ENCODE peak calls at places on chromosomes 12 and 14, in four cellular contexts. C is right atrium auricular region, S is fibroblast of the aortic adventitia, T is neural progenitor cell. Y is an unnamed sample.

GRCh38 chr14:31690056-31690455 is 128.9 kb downstream of the NUBPL start:
- DNase-seq in T (no peak), S (no peak), C (no peak), Y (no peak)

GRCh38 chr12:76006028-76006916 is 25.3 kb downstream of the PHLDA1 start:
- DNase-seq in S (no peak), C (no peak), T (no peak), Y (no peak)

GRCh38 chr12:123713398-123714301 is 1.5 kb downstream of the ATP6V0A2 start:
- DNase-seq in T (no peak), S (peak), C (no peak), Y (peak)

GRCh38 chr14:102525213-102526143 is 15.9 kb upstream of the ANKRD9 start:
- DNase-seq in T (no peak), S (peak), C (no peak), Y (peak)

GRCh38 chr14:68554231-68554630 is 238.6 kb downstream of the ZFP36L1 start:
- DNase-seq in S (no peak), C (no peak), T (no peak), Y (no peak)

GRCh38 chr12:95974358-95974757 is 21.8 kb downstream of the HAL start:
- DNase-seq in S (no peak), T (no peak), C (no peak), Y (no peak)

GRCh38 chr12:113196996-113197395 is 11.5 kb downstream of the RITA1 start:
- DNase-seq in C (peak), S (peak), T (peak), Y (peak)

GRCh38 chr12:130839770-130840355 is 813 bp upstream of the STX2 start:
- DNase-seq in S (no peak), C (no peak), T (no peak), Y (no peak)

GRCh38 chr14:31395572-31396205 is 24.7 kb downstream of the HEATR5A start:
- DNase-seq in T (no peak), C (no peak), S (no peak), Y (no peak)

GRCh38 chr12:123444396-123445026 is 8.0 kb upstream of the RILPL2 start:
- DNase-seq in C (no peak), S (peak), T (no peak), Y (peak)

GRCh38 chr12:49545815-49546214 is 7.0 kb downstream of the KCNH3 start:
- DNase-seq in S (no peak), T (no peak), C (no peak), Y (no peak)

GRCh38 chr12:106227641-106228319 is 20.0 kb downstream of the CKAP4 start:
- DNase-seq in C (peak), T (no peak), S (peak), Y (peak)

GRCh38 chr12:40827923-40828592 is 135.8 kb downstream of the CNTN1 start:
- DNase-seq in T (peak), S (no peak), C (no peak), Y (no peak)
- H3K4me3 ChIP-seq in T (no peak), S (no peak), C (no peak), Y (no peak)

DNA sequence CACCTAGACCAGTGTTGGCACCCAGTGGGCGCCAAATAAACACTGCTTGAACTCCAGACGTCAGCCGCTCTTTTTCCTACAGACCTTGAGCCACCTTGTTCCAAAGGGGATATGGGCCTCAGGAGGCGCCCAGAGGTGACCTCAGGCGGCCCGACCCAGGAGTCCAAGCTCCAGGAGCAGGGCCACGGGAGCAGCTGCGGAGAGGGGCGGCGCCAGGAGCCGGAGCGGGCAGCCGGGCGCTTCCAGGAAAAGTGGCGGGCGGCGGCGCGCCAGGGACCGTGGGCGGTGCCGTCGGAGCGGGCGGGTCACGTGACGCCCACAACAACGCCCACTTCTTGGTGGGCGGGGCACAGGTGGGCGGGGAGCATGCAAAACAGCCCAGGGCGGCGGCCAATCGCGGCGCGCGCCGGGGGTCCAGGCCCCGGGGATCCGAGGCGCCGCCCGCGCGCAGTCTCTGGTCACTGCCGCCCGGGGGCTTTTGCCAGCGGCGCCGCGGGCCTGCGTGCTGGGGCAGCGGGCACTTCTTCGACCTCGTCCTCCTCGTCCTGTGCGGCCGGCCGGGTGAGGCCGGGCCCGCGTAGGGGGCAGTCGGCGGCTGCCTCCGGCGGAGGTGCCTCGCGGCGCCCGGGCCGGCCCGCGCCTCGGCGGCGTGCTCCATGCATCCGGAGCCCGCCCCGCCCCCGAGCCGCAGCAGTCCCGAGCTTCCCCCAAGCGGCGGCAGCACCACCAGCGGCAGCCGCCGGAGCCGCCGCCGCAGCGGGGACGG is at the start of gene ORAI1:
- DNase-seq in S (peak), C (peak), T (peak), Y (peak)
- TF ChIP-seq CTCF in S (peak), C (no peak), T (no peak), Y (no peak)

GRCh38 chr14:73924337-73924736 is 25.6 kb downstream of the FAM161B start:
- DNase-seq in C (no peak), T (no peak), S (no peak), Y (no peak)
- H3K4me3 ChIP-seq in C (no peak), T (no peak), S (no peak), Y (no peak)

GRCh38 chr14:58881433-58881832 is 243.7 kb downstream of the DACT1 start:
- DNase-seq in C (no peak), S (no peak), T (no peak), Y (no peak)

GRCh38 chr14:58878740-58879139 is 241.0 kb downstream of the DACT1 start:
- DNase-seq in C (no peak), T (no peak), S (no peak), Y (no peak)

GRCh38 chr14:58887931-58888330 is 250.2 kb downstream of the DACT1 start:
- DNase-seq in S (no peak), T (no peak), C (no peak), Y (no peak)

GRCh38 chr14:58882577-58883018 is 244.8 kb downstream of the DACT1 start:
- DNase-seq in S (peak), C (no peak), T (no peak), Y (peak)

GRCh38 chr14:58884442-58884841 is 246.7 kb downstream of the DACT1 start:
- DNase-seq in C (no peak), S (no peak), T (no peak), Y (no peak)
- TF ChIP-seq CTCF in C (no peak), S (no peak), T (peak), Y (peak)

GRCh38 chr14:91245029-91245428 is 525 bp upstream of the GPR68 start:
- DNase-seq in T (no peak), S (no peak), C (no peak), Y (no peak)

GRCh38 chr14:91244501-91244901 is at the start of gene GPR68:
- DNase-seq in C (peak), T (peak), S (peak), Y (peak)

GRCh38 chr14:91241848-91242247 is 2.7 kb downstream of the GPR68 start:
- DNase-seq in T (no peak), C (no peak), S (no peak), Y (no peak)

GRCh38 chr14:91242635-91243034 is 1.9 kb downstream of the GPR68 start:
- DNase-seq in C (no peak), T (no peak), S (no peak), Y (no peak)

DNA sequence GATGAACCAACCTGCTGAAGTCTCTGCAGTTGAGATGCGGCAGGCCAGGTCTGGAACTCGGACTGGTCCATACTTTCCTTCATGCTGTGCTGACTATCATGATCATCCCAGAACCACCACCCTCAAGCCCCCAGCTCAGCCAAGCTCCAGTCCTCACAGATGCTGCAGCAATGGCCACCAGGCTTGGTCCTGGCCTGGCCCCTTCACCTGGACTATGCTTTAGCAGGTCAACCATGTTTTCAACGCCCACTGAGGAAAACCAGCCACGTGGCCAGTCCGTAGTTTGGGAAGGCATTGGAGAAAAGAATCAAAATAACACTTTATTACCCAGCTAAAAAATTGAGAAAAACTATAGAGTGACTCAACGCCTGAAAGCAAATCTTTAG is 1.4 kb downstream of the GPR68 start:
- DNase-seq in T (no peak), S (no peak), C (no peak), Y (no peak)
- H3K4me3 ChIP-seq in T (no peak), S (peak), C (no peak), Y (no peak)

GRCh38 chr12:13534645-13535398 is 338.3 kb downstream of the EMP1 start:
- DNase-seq in T (peak), C (peak), S (peak), Y (peak)
- TF ChIP-seq CTCF in T (peak), C (peak), S (peak), Y (peak)

GRCh38 chr12:120224304-120225199 is 23.6 kb upstream of the RPLP0 start:
- DNase-seq in T (no peak), C (no peak), S (peak), Y (no peak)

GRCh38 chr12:120225852-120226640 is 25.1 kb upstream of the RPLP0 start:
- DNase-seq in C (no peak), T (no peak), S (peak), Y (no peak)

GRCh38 chr12:120223458-120224303 is 22.8 kb upstream of the RPLP0 start:
- DNase-seq in S (no peak), T (no peak), C (no peak), Y (no peak)

GRCh38 chr12:120227233-120228040 is 26.5 kb upstream of the RPLP0 start:
- DNase-seq in S (no peak), T (no peak), C (no peak), Y (no peak)

GRCh38 chr12:120225200-120225558 is 24.3 kb upstream of the RPLP0 start:
- DNase-seq in S (no peak), C (no peak), T (peak), Y (no peak)
- H3K4me3 ChIP-seq in S (peak), C (no peak), T (no peak), Y (no peak)

Y was measured in fibroblast of pulmonary artery.